ENCODE peak calls at places on chromosomes 16 and 17, in five cellular contexts. A is naive thymus-derived CD4-positive, alpha-beta T cell; R is endodermal cell; X is thoracic aorta; E is A549. G is an unnamed sample.

GRCh38 chr17:61251939-61252865 is 147.4 kb upstream of the TBX2 start:
- DNase-seq in A (no peak), R (peak; percentile 58), X (peak; percentile 87), E (no peak), G (peak; percentile 99)

GRCh38 chr16:19505600-19506303 is 16.1 kb downstream of the GDE1 start:
- DNase-seq in A (no peak), R (no peak), X (no peak), E (no peak), G (peak; percentile 87)

GRCh38 chr17:45828171-45829133 is 16.2 kb upstream of the SPPL2C start:
- DNase-seq in A (no peak), R (no peak), X (no peak), E (no peak), G (no peak)

GRCh38 chr16:55036371-55036821 is 105.7 kb downstream of the IRX5 start:
- DNase-seq in A (no peak), R (peak; percentile 29), X (no peak), E (no peak), G (no peak)

GRCh38 chr17:81434079-81434478 is 38.8 kb downstream of the BAHCC1 start:
- DNase-seq in A (no peak), R (no peak), X (no peak), E (no peak), G (no peak)

GRCh38 chr17:67520916-67521772 is 144.1 kb downstream of the PITPNC1 start:
- DNase-seq in A (no peak), R (no peak), X (no peak), E (no peak), G (no peak)

GRCh38 chr17:48375356-48375755 is 54.7 kb downstream of the SKAP1 start:
- DNase-seq in A (no peak), R (no peak), X (no peak), E (no peak), G (peak; percentile 0)

GRCh38 chr16:30721167-30721566 is 22.2 kb downstream of the SRCAP start:
- DNase-seq in A (no peak), R (no peak), X (no peak), E (no peak), G (no peak)

GRCh38 chr16:12511708-12512107 is 292.0 kb downstream of the CPPED1 start:
- DNase-seq in A (no peak), R (no peak), X (no peak), E (no peak), G (no peak)

GRCh38 chr17:35161281-35161761 is 13.7 kb downstream of the UNC45B start:
- DNase-seq in A (peak; percentile 68), R (no peak), X (no peak), E (no peak), G (no peak)

GRCh38 chr17:78484300-78485159 is 92.7 kb downstream of the DNAH17 start:
- DNase-seq in A (peak; percentile 63), R (peak; percentile 95), X (no peak), E (peak; percentile 93), G (no peak)

GRCh38 chr17:56681561-56682266 is 88.2 kb downstream of the NOG start:
- DNase-seq in A (peak; percentile 8), R (no peak), X (no peak), E (no peak), G (peak; percentile 94)

GRCh38 chr17:55265434-55266021 is 768 bp downstream of the HLF start:
- DNase-seq in A (peak; percentile 0), R (no peak), X (no peak), E (no peak), G (no peak)

DNA sequence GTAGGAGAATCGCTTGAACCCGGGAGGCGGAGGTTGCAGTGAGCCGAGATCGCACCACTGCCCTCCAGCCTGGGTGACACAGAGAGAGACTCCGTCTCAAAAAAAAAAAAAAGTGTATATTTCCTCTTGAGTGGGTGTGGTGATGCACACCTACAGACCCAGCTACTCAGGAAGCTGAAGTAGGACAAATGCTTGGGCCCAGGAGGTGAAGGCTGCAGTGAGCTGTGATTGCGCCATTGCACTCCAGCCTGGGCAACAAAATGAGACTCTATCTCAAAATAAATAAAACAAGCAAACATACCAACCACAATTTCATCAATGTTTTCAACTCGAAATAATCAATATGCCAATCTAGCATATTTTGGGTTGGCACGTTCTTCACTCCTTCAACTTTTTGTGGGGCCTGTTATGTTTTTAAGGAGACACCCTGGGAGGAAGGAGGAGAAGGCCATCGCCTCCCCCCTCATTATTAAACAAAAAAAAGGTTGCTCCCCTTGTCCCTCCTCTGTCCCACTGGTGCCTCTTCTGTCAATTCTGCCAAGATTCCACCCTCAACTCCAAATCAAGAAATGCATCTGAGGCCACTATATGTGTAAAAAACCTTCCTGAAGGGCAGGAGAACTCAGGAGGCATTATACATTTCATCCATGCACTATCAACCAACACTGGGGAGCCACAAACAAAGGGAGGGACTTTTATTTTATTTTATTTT is 52.4 kb upstream of the ATF7IP2 start:
- DNase-seq in A (no peak), R (no peak), X (no peak), E (no peak), G (no peak)
- H3K4me3 ChIP-seq in A (no peak overlapping the region), R (no peak overlapping the region), X (no peak overlapping the region), E (no peak overlapping the region), G (no peak overlapping the region)

GRCh38 chr16:46886764-46887523 is 2.8 kb downstream of the GPT2 start:
- DNase-seq in A (no peak), R (no peak), X (no peak), E (no peak), G (no peak)

GRCh38 chr16:46884513-46885293 is 541 bp downstream of the GPT2 start:
- DNase-seq in A (no peak), R (peak; percentile 68), X (no peak), E (no peak), G (no peak)

GRCh38 chr16:46887524-46887854 is 3.3 kb downstream of the GPT2 start:
- DNase-seq in A (no peak), R (no peak), X (no peak), E (no peak), G (no peak)

GRCh38 chr16:46883690-46884512 is at the start of gene GPT2:
- DNase-seq in A (peak; percentile 54), R (peak; percentile 99), X (peak; percentile 85), E (peak; percentile 80), G (peak; percentile 86)

GRCh38 chr16:46885960-46886763 is 2.0 kb downstream of the GPT2 start:
- DNase-seq in A (no peak), R (peak; percentile 76), X (no peak), E (no peak), G (peak; percentile 24)
- H3K4me3 ChIP-seq in A (no peak overlapping the region), R (peak overlapping the region; percentile 91), X (peak overlapping the region; percentile 22), E (no peak overlapping the region), G (peak overlapping the region; percentile 80)

DNA sequence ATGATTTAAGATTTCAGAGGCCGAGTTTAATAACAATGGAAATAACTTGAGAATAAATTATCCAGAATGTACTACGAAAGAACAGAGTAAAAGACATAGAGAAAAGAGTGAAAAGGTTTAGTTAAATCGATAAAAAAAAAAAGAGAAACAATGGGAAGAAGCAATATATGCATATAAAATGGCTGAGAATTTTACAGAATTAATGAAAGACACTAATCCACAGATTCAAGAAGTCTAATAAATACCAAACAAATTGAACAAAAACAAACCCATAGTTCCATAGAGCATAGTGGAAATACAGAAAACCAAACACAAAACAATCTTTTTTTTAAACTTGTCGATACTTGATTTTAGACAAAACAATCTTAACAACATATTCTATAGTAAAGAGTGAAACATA is 1.7 kb downstream of the PSME3IP1 start:
- DNase-seq in A (no peak), R (no peak), X (no peak), E (no peak), G (no peak)
- H3K4me3 ChIP-seq in A (peak overlapping the region; percentile 95), R (peak overlapping the region; percentile 95), X (no peak overlapping the region), E (no peak overlapping the region), G (no peak overlapping the region)

GRCh38 chr16:85233520-85233919 is 121.2 kb upstream of the CIBAR2 start:
- DNase-seq in A (no peak), R (no peak), X (no peak), E (no peak), G (no peak)

GRCh38 chr16:85235988-85236831 is 123.9 kb upstream of the CIBAR2 start:
- DNase-seq in A (no peak), R (no peak), X (no peak), E (no peak), G (no peak)

GRCh38 chr16:85232369-85233142 is 120.3 kb upstream of the CIBAR2 start:
- DNase-seq in A (no peak), R (no peak), X (no peak), E (no peak), G (no peak)

GRCh38 chr16:85231959-85232358 is 119.7 kb upstream of the CIBAR2 start:
- DNase-seq in A (no peak), R (no peak), X (no peak), E (no peak), G (no peak)

GRCh38 chr16:85234310-85235235 is 122.3 kb upstream of the CIBAR2 start:
- DNase-seq in A (no peak), R (peak; percentile 97), X (no peak), E (peak; percentile 75), G (peak; percentile 49)
- H3K4me3 ChIP-seq in A (no peak overlapping the region), R (peak overlapping the region; percentile 71), X (peak overlapping the region; percentile 69), E (peak overlapping the region; percentile 42), G (peak overlapping the region; percentile 30)

DNA sequence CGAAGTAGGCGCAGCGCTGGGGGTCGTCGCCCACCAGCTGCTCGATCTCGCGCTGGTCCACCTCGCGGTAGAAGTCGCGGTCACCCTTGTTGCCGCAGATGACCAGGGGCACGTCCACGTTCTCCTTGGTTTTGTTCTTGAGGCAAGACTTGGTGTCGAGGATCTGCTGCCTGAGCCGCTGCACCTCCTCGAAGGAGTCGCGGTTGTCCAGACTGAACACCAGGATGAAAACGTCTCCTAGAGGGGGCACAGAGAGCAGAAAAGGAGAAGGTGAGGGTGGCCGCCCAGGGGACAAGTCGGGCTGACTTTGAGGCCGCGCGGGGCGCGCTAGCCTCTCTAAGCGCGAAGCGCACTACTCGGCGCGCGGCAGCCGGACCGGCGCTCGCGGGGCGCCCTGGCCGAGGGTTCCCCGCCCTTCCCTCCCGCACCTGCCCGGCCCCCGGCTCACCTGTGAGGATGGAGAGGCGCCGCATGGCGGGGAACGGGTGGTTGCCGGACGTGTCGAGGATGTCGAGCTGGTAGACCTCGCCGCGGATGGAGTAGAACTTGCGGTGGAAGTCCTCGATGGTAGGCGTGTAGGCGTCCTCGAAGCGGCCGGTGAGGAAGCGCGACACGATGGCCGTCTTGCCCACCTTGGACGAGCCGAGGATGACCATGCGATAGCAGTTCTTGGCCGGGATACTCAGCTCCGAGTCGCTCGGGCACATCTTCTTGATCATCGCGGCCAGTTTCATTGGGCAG is 577 bp downstream of the RASD1 start:
- DNase-seq in A (peak; percentile 20), R (peak; percentile 90), X (no peak), E (no peak), G (no peak)
- H3K4me3 ChIP-seq in A (peak overlapping the region; percentile 61), R (peak overlapping the region; percentile 77), X (peak overlapping the region; percentile 96), E (peak overlapping the region; percentile 63), G (peak overlapping the region; percentile 41)